ENCODE peak calls at places on chromosome 10, in seven cellular contexts. Q, D, H, G, L, Z and O are unnamed samples.
A peak's percentile ranks its signal among the peaks of the same experiment; 100 is the strongest.

GRCh38 chr10:31171402-31172120 is 139.9 kb upstream of the ZNF438 start:
- DNase-seq in H (no peak), L (peak; percentile 97), Z (no peak), G (no peak), Q (no peak), D (no peak), O (no peak)

GRCh38 chr10:125231116-125231812 is 70.9 kb upstream of the CTBP2 start:
- DNase-seq in H (peak; percentile 90), Q (peak; percentile 28), G (peak; percentile 49), D (peak; percentile 96), L (peak; percentile 94), Z (no peak), O (no peak)

GRCh38 chr10:117477961-117478670 is 64.4 kb upstream of the EMX2 start:
- DNase-seq in H (no peak), Z (no peak), G (peak; percentile 64), Q (no peak), L (peak; percentile 72), D (peak; percentile 40), O (no peak)

GRCh38 chr10:73780966-73781365 is 882 bp upstream of the CHCHD1 start:
- DNase-seq in D (no peak), G (no peak), H (no peak), Q (no peak), Z (no peak), L (no peak), O (no peak)

GRCh38 chr10:112810651-112811215 is 139.3 kb upstream of the TCF7L2 start:
- DNase-seq in H (no peak), L (no peak), Z (no peak), D (no peak), Q (no peak), G (no peak), O (no peak)

GRCh38 chr10:4316166-4316810 is 509.7 kb upstream of the AKR1E2 start:
- DNase-seq in H (peak; percentile 32), Q (no peak), G (no peak), D (peak; percentile 87), L (peak; percentile 12), Z (no peak), O (no peak)

GRCh38 chr10:116611153-116611545 is 9.6 kb upstream of the PNLIPRP2 start:
- DNase-seq in Q (no peak), G (no peak), L (no peak), H (no peak), D (no peak), Z (no peak), O (no peak)

GRCh38 chr10:132397036-132397541 is at the start of gene PWWP2B:
- DNase-seq in L (no peak), H (no peak), G (peak; percentile 49), Q (no peak), D (no peak), Z (peak; percentile 54), O (peak; percentile 55)

GRCh38 chr10:133224076-133224475 is 5.9 kb upstream of the UTF1 start:
- DNase-seq in D (no peak), G (no peak), L (no peak), Z (no peak), Q (no peak), H (no peak), O (no peak)